ENCODE peak calls at places on chromosomes 3 and 15, in five cellular contexts. One of them, this sample, is unnamed.

GRCh38 chr3:184635774-184636173 is 74.2 kb downstream of the EPHB3 start:
- DNase-seq in Calu3: no peak
- DNase-seq in fibroblast of villous mesenchyme: no peak
- DNase-seq in foreskin fibroblast: no peak
- DNase-seq in AG04449: no peak
- DNase-seq in this sample: no peak

GRCh38 chr3:14280326-14280725 is 101.7 kb downstream of the LSM3 start:
- DNase-seq in foreskin fibroblast: no peak
- DNase-seq in AG04449: no peak
- DNase-seq in fibroblast of villous mesenchyme: no peak
- DNase-seq in Calu3: no peak
- DNase-seq in this sample: no peak

GRCh38 chr15:76196949-76197315 is 114.3 kb downstream of the ETFA start:
- DNase-seq in AG04449: no peak
- DNase-seq in foreskin fibroblast: no peak
- DNase-seq in fibroblast of villous mesenchyme: no peak
- DNase-seq in Calu3: no peak
- DNase-seq in this sample: no peak

GRCh38 chr3:56294316-56294715 is 174.0 kb downstream of the ERC2 start:
- DNase-seq in foreskin fibroblast: no peak
- DNase-seq in AG04449: no peak
- DNase-seq in Calu3: no peak
- DNase-seq in fibroblast of villous mesenchyme: no peak
- DNase-seq in this sample: no peak

GRCh38 chr3:133124511-133124910 is 86.3 kb downstream of the TMEM108 start:
- DNase-seq in foreskin fibroblast: no peak
- DNase-seq in AG04449: no peak
- DNase-seq in Calu3: no peak
- DNase-seq in fibroblast of villous mesenchyme: no peak
- DNase-seq in this sample: no peak

GRCh38 chr15:60821462-60822061 is 342.6 kb upstream of the ICE2 start:
- DNase-seq in Calu3: no peak
- DNase-seq in foreskin fibroblast: no peak
- DNase-seq in AG04449: no peak
- DNase-seq in fibroblast of villous mesenchyme: no peak
- DNase-seq in this sample: no peak

GRCh38 chr3:156353535-156353934 is 201.4 kb downstream of the SSR3 start:
- DNase-seq in foreskin fibroblast: peak; percentile 12
- DNase-seq in AG04449: no peak
- DNase-seq in Calu3: no peak
- DNase-seq in fibroblast of villous mesenchyme: no peak
- DNase-seq in this sample: no peak

GRCh38 chr3:184377882-184378445 is at the start of gene THPO:
- DNase-seq in AG04449: no peak
- DNase-seq in fibroblast of villous mesenchyme: no peak
- DNase-seq in Calu3: no peak
- DNase-seq in foreskin fibroblast: no peak
- DNase-seq in this sample: no peak

GRCh38 chr3:107142171-107142570 is 235.1 kb upstream of the CCDC54 start:
- DNase-seq in fibroblast of villous mesenchyme: no peak
- DNase-seq in Calu3: no peak
- DNase-seq in AG04449: no peak
- DNase-seq in foreskin fibroblast: no peak
- DNase-seq in this sample: no peak

GRCh38 chr3:126852536-126852935 is 130.4 kb upstream of the PLXNA1 start:
- DNase-seq in fibroblast of villous mesenchyme: no peak
- DNase-seq in foreskin fibroblast: no peak
- DNase-seq in AG04449: no peak
- DNase-seq in Calu3: no peak
- DNase-seq in this sample: no peak

GRCh38 chr15:52379395-52380111 is 83.9 kb upstream of the MYO5C start:
- DNase-seq in AG04449: no peak
- DNase-seq in fibroblast of villous mesenchyme: no peak
- DNase-seq in Calu3: no peak
- DNase-seq in foreskin fibroblast: no peak
- DNase-seq in this sample: no peak

GRCh38 chr15:78979456-78980320 is 34.8 kb upstream of the CTSH start:
- DNase-seq in AG04449: no peak
- DNase-seq in fibroblast of villous mesenchyme: peak; percentile 86
- DNase-seq in Calu3: peak; percentile 85
- DNase-seq in foreskin fibroblast: peak; percentile 82
- DNase-seq in this sample: no peak

GRCh38 chr3:11532865-11533490 is 110.7 kb downstream of the VGLL4 start:
- DNase-seq in fibroblast of villous mesenchyme: no peak
- DNase-seq in AG04449: peak; percentile 34
- DNase-seq in Calu3: no peak
- DNase-seq in foreskin fibroblast: peak; percentile 63
- DNase-seq in this sample: no peak

GRCh38 chr15:91219203-91219602 is 119.1 kb downstream of the SV2B start:
- DNase-seq in AG04449: no peak
- DNase-seq in foreskin fibroblast: no peak
- DNase-seq in Calu3: no peak
- DNase-seq in fibroblast of villous mesenchyme: no peak
- DNase-seq in this sample: no peak

GRCh38 chr15:71093089-71094024 is 21.9 kb upstream of the THSD4 start:
- DNase-seq in fibroblast of villous mesenchyme: peak; percentile 47
- DNase-seq in foreskin fibroblast: peak; percentile 85
- DNase-seq in Calu3: peak; percentile 76
- DNase-seq in AG04449: no peak
- DNase-seq in this sample: no peak

GRCh38 chr15:71888797-71889196 is 78.4 kb downstream of the NR2E3 start:
- DNase-seq in foreskin fibroblast: no peak
- DNase-seq in fibroblast of villous mesenchyme: no peak
- DNase-seq in Calu3: no peak
- DNase-seq in AG04449: no peak
- DNase-seq in this sample: no peak

GRCh38 chr3:78873641-78874040 is 894.2 kb downstream of the ROBO1 start:
- DNase-seq in AG04449: no peak
- DNase-seq in Calu3: no peak
- DNase-seq in fibroblast of villous mesenchyme: peak; percentile 22
- DNase-seq in foreskin fibroblast: no peak
- DNase-seq in this sample: no peak

GRCh38 chr3:188635258-188636038 is 481.5 kb downstream of the LPP start:
- DNase-seq in fibroblast of villous mesenchyme: peak; percentile 69
- DNase-seq in foreskin fibroblast: peak; percentile 63
- DNase-seq in AG04449: no peak
- DNase-seq in Calu3: peak; percentile 15
- DNase-seq in this sample: peak; percentile 39

GRCh38 chr15:27036210-27036609 is 65.2 kb downstream of the GABRG3 start:
- DNase-seq in AG04449: no peak
- DNase-seq in fibroblast of villous mesenchyme: no peak
- DNase-seq in Calu3: no peak
- DNase-seq in foreskin fibroblast: no peak
- DNase-seq in this sample: no peak

GRCh38 chr3:152379415-152380042 is 110.8 kb downstream of the MBNL1 start:
- DNase-seq in foreskin fibroblast: no peak
- DNase-seq in AG04449: no peak
- DNase-seq in fibroblast of villous mesenchyme: no peak
- DNase-seq in Calu3: no peak
- DNase-seq in this sample: no peak

GRCh38 chr3:25355034-25355898 is 72.8 kb upstream of the RARB start:
- DNase-seq in Calu3: no peak
- DNase-seq in AG04449: no peak
- DNase-seq in fibroblast of villous mesenchyme: no peak
- DNase-seq in foreskin fibroblast: no peak
- DNase-seq in this sample: no peak

GRCh38 chr3:114878119-114878839 is 268.8 kb downstream of the ZBTB20 start:
- DNase-seq in Calu3: no peak
- DNase-seq in foreskin fibroblast: peak; percentile 59
- DNase-seq in AG04449: no peak
- DNase-seq in fibroblast of villous mesenchyme: peak; percentile 43
- DNase-seq in this sample: no peak

GRCh38 chr3:140007946-140008692 is 73.1 kb downstream of the CLSTN2 start:
- DNase-seq in fibroblast of villous mesenchyme: no peak
- DNase-seq in AG04449: no peak
- DNase-seq in foreskin fibroblast: no peak
- DNase-seq in Calu3: no peak
- DNase-seq in this sample: no peak

GRCh38 chr3:177824190-177824786 is 627.0 kb upstream of the TBL1XR1 start:
- DNase-seq in fibroblast of villous mesenchyme: peak; percentile 64
- DNase-seq in Calu3: peak; percentile 68
- DNase-seq in AG04449: no peak
- DNase-seq in foreskin fibroblast: peak; percentile 56
- DNase-seq in this sample: no peak

GRCh38 chr15:82771789-82772607 is 33.9 kb downstream of the FSD2 start:
- DNase-seq in Calu3: no peak
- DNase-seq in fibroblast of villous mesenchyme: no peak
- DNase-seq in foreskin fibroblast: no peak
- DNase-seq in AG04449: no peak
- DNase-seq in this sample: no peak

GRCh38 chr15:39216816-39217215 is 364.1 kb upstream of the THBS1 start:
- DNase-seq in foreskin fibroblast: peak; percentile 55
- DNase-seq in fibroblast of villous mesenchyme: no peak
- DNase-seq in AG04449: no peak
- DNase-seq in Calu3: no peak
- DNase-seq in this sample: no peak

GRCh38 chr3:51718547-51719412 is 11.9 kb downstream of the GRM2 start:
- DNase-seq in AG04449: no peak
- DNase-seq in fibroblast of villous mesenchyme: peak; percentile 39
- DNase-seq in Calu3: peak; percentile 84
- DNase-seq in foreskin fibroblast: peak; percentile 64
- DNase-seq in this sample: no peak

GRCh38 chr3:51721062-51721745 is 14.3 kb downstream of the GRM2 start:
- DNase-seq in fibroblast of villous mesenchyme: no peak
- DNase-seq in Calu3: no peak
- DNase-seq in AG04449: no peak
- DNase-seq in foreskin fibroblast: no peak
- DNase-seq in this sample: no peak

GRCh38 chr3:51717947-51718346 is 11.1 kb downstream of the GRM2 start:
- DNase-seq in foreskin fibroblast: no peak
- DNase-seq in AG04449: no peak
- DNase-seq in fibroblast of villous mesenchyme: no peak
- DNase-seq in Calu3: no peak
- DNase-seq in this sample: no peak

GRCh38 chr3:51720292-51721061 is 13.6 kb downstream of the GRM2 start:
- DNase-seq in AG04449: no peak
- DNase-seq in foreskin fibroblast: no peak
- DNase-seq in Calu3: no peak
- DNase-seq in fibroblast of villous mesenchyme: no peak
- DNase-seq in this sample: no peak

DNA sequence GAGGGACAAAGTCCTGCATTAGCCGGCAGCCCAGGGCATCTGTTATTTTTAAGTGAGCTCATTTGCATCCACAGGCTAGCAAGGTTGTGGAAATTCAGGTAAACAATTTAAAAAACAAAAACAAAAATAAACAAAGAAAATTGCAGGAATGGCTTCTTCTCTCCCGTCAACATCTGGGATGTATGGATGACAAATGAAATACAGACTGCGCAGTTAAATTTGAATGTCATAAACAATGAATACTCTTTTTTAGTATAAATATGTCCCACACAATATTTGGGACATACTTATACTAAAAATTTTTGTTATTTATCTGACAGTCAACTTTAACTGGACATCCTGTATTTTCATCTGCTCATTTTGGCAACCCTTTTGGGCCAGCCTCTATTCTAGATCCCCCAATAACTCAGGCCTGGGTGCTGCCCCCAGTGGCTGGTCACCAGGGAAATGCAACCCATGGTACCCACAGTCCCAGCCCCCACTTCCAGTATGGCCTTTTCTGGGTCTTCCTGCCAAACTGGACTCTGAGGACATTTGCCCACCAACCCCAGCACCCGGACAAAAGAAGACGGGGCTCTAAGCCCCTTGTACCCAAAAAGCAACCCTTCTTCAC is 12.7 kb downstream of the GRM2 start:
- DNase-seq in fibroblast of villous mesenchyme: no peak
- DNase-seq in foreskin fibroblast: no peak
- DNase-seq in Calu3: no peak
- DNase-seq in AG04449: no peak
- DNase-seq in this sample: no peak
- TF ChIP-seq CTCF in fibroblast of villous mesenchyme: peak; percentile 11
- TF ChIP-seq CTCF in foreskin fibroblast: no peak
- TF ChIP-seq CTCF in Calu3: no peak
- TF ChIP-seq CTCF in AG04449: no peak
- TF ChIP-seq CTCF in this sample: peak; percentile 6

DNA sequence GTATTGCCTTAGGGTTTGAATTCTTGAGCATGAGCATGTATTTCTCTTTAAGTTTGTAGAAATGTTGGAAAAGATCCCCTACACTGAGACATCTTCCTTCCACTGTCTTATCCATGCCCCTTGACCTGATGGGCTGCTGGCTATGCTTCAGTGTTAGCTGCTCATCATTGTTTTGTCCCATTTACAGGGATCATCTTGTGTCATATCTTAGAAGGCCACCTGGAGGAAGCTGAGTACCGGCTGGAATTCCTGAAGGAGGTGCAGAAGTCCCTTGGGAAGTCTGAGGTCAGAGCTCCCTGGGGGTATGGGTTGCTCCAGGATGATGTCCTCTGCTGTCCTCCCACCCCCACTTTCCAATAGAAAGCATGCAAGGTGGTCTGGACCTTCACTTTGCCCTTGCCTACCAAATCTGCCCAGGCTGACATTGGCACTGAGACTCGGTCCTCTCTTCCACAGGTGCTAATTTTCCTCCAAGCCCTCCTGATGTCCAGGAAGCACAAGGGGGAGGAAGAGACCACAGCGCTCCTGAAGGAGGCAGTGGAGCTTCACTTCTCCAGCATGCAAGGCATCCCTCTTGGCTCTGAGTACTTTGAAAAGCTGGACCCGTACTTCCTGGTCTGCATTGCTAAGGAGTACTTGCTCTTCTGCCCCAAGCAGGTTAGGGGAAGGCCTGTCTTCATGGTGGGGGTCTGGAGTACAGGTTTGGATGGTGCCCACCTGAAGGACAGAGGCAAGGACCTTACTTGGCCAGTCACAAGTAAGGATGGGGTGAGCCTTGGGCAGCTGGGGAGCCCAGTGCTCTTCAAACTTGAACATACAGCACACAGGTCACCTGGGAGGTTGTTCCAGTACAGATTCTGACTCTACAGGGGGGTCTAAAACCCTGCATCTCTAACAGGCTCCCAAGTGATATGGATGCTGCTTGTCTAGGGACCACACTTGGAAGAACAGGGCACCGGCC is 17.7 kb downstream of the TTC21A start:
- DNase-seq in foreskin fibroblast: peak; percentile 53
- DNase-seq in AG04449: no peak
- DNase-seq in Calu3: peak; percentile 42
- DNase-seq in fibroblast of villous mesenchyme: peak; percentile 57
- DNase-seq in this sample: no peak
- TF ChIP-seq CTCF in foreskin fibroblast: peak; percentile 55
- TF ChIP-seq CTCF in AG04449: peak; percentile 74
- TF ChIP-seq CTCF in Calu3: no peak
- TF ChIP-seq CTCF in fibroblast of villous mesenchyme: peak; percentile 64
- TF ChIP-seq CTCF in this sample: peak; percentile 67

GRCh38 chr15:33660151-33660550 is 308.1 kb upstream of the CHRM5 start:
- DNase-seq in AG04449: no peak
- DNase-seq in Calu3: no peak
- DNase-seq in fibroblast of villous mesenchyme: no peak
- DNase-seq in foreskin fibroblast: no peak
- DNase-seq in this sample: no peak
- TF ChIP-seq CTCF in AG04449: no peak
- TF ChIP-seq CTCF in Calu3: no peak
- TF ChIP-seq CTCF in fibroblast of villous mesenchyme: no peak
- TF ChIP-seq CTCF in foreskin fibroblast: no peak
- TF ChIP-seq CTCF in this sample: no peak

DNA sequence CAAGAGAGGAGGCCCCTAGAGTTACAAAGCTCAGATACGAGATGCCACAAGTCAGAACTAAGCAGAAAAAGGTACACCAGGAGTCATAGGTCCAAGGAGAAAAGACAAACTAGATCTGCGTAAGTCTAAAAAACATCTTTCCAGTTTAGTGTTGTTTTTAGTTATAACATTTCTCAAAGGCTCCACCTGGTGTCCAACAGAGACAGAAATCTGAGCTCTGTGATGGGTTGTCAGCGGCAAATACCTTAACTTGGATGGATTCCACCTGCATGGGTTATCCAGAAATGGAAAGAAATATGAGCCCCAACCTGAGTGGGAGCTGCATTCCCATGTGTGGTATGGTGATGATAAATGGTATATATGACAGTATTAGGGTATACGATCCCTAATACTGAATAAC is 238.6 kb upstream of the CHRM5 start:
- DNase-seq in Calu3: no peak
- DNase-seq in foreskin fibroblast: peak; percentile 29
- DNase-seq in fibroblast of villous mesenchyme: peak; percentile 12
- DNase-seq in AG04449: no peak
- DNase-seq in this sample: no peak
- TF ChIP-seq CTCF in Calu3: no peak
- TF ChIP-seq CTCF in foreskin fibroblast: no peak
- TF ChIP-seq CTCF in fibroblast of villous mesenchyme: peak; percentile 21
- TF ChIP-seq CTCF in AG04449: no peak
- TF ChIP-seq CTCF in this sample: peak; percentile 31